ENCODE peak calls at places on chromosomes 7 and 10, in four cellular contexts. One of them, this sample, is unnamed.
A peak's percentile ranks its signal among the peaks of the same experiment; 100 is the strongest.

GRCh38 chr10:112791447-112791846 is 158.6 kb upstream of the TCF7L2 start:
- DNase-seq in HCT116: no peak
- DNase-seq in sigmoid colon: no peak
- DNase-seq in transverse colon: no peak
- DNase-seq in this sample: no peak

GRCh38 chr10:129951251-129951808 is 12.7 kb downstream of the EBF3 start:
- DNase-seq in transverse colon: no peak
- DNase-seq in HCT116: no peak
- DNase-seq in sigmoid colon: peak; percentile 50
- DNase-seq in this sample: peak; percentile 60

GRCh38 chr10:109898666-109899577 is 24.4 kb downstream of the XPNPEP1 start:
- DNase-seq in sigmoid colon: no peak
- DNase-seq in HCT116: no peak
- DNase-seq in transverse colon: no peak
- DNase-seq in this sample: no peak

GRCh38 chr10:96038476-96039387 is 4.7 kb upstream of the CCNJ start:
- DNase-seq in HCT116: no peak
- DNase-seq in transverse colon: no peak
- DNase-seq in sigmoid colon: no peak
- DNase-seq in this sample: no peak

GRCh38 chr10:126013489-126014281 is 117.3 kb downstream of the FANK1 start:
- DNase-seq in HCT116: no peak
- DNase-seq in sigmoid colon: no peak
- DNase-seq in transverse colon: no peak
- DNase-seq in this sample: no peak

GRCh38 chr7:103524042-103524907 is 78.3 kb upstream of the SLC26A5 start:
- DNase-seq in sigmoid colon: no peak
- DNase-seq in HCT116: peak; percentile 12
- DNase-seq in transverse colon: no peak
- DNase-seq in this sample: no peak

GRCh38 chr7:52917982-52918578 is 117.4 kb upstream of the POM121L12 start:
- DNase-seq in sigmoid colon: no peak
- DNase-seq in HCT116: no peak
- DNase-seq in transverse colon: no peak
- DNase-seq in this sample: no peak

GRCh38 chr7:739455-739963 is 12.4 kb upstream of the PRKAR1B start:
- DNase-seq in HCT116: no peak
- DNase-seq in transverse colon: no peak
- DNase-seq in sigmoid colon: peak; percentile 22
- DNase-seq in this sample: peak; percentile 55

GRCh38 chr7:72467237-72467636 is 55.1 kb upstream of the CALN1 start:
- DNase-seq in HCT116: no peak
- DNase-seq in transverse colon: no peak
- DNase-seq in sigmoid colon: no peak
- DNase-seq in this sample: no peak

DNA sequence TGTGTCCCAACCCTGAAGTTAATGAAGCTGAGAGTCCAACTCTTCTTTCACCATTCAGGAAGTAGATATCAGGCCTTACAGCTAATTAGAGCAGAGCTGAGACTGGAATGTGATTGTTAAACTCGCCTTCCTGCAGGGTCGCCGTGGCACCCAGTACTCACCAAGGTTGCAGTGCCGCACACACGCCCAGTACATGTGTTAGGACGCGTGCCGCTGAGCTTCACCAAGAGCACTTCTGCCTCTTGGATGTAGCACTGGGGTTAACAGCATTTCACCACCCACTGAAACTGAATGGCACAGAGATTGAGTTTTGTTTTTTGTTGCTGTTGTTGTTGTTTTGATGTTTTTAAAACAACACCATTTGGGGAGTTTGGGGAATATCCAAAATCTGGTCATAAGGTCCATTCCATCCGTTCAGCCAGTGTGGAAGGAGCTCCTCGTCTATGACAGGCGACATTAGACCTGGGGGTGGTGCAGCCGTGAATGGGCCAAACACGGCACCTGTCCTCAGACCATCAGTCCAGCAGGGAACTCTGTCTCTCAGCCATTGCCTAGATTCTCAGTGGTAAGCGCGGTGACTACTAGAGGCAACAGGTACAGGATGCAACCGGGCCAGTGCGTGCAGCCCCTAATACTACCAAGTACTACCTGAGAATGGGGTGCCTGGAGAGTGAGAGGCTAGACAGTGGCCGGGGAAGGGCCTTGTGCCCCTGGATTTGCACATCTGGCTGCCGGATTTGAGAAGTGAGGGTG is 21.9 kb downstream of the WIPI2 start:
- DNase-seq in sigmoid colon: peak; percentile 35
- DNase-seq in transverse colon: no peak
- DNase-seq in HCT116: no peak
- DNase-seq in this sample: peak; percentile 42
- TF ChIP-seq POLR2AphosphoS5 in sigmoid colon: no peak
- TF ChIP-seq POLR2AphosphoS5 in transverse colon: no peak
- TF ChIP-seq POLR2AphosphoS5 in HCT116: no peak
- TF ChIP-seq POLR2AphosphoS5 in this sample: no peak

GRCh38 chr7:13874783-13875182 is 114.7 kb downstream of the ETV1 start:
- DNase-seq in HCT116: no peak
- DNase-seq in sigmoid colon: no peak
- DNase-seq in transverse colon: no peak
- DNase-seq in this sample: no peak
- H3K9me3 ChIP-seq in HCT116: no peaks in the 10 kb centered on the region
- H3K9me3 ChIP-seq in sigmoid colon: no peaks in the 10 kb centered on the region
- H3K9me3 ChIP-seq in transverse colon: no peaks in the 10 kb centered on the region
- H3K9me3 ChIP-seq in this sample: no peaks in the 10 kb centered on the region

GRCh38 chr10:71285180-71285545 is 33.9 kb upstream of the SLC29A3 start:
- DNase-seq in transverse colon: peak; percentile 39
- DNase-seq in HCT116: no peak
- DNase-seq in sigmoid colon: no peak
- DNase-seq in this sample: no peak
- H3K36me3 ChIP-seq in transverse colon: no peaks in the 10 kb centered on the region
- H3K36me3 ChIP-seq in HCT116: no peaks in the 10 kb centered on the region
- H3K36me3 ChIP-seq in sigmoid colon: no peaks in the 10 kb centered on the region
- H3K36me3 ChIP-seq in this sample: peaks cover 47% of the 10 kb centered on the region

DNA sequence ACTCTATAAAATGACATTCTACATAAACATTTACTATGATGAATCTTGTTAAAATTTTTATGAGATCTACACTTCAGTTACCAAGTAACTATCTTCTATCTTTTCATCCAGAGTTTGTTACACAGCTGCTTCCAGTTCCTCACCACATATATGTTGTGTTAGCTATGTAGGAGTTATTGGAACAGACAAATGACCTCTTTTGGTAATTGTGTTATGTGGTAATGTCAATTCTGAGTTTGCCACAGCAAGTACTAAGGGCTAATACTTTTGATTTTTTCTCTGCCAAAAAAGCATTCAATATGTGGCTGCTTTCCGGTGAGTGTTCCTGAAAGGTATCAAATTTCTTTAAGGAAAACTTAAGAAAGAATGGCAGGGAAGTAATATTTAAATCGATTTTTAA is 573.9 kb upstream of the PCDH15 start:
- DNase-seq in transverse colon: no peak
- DNase-seq in HCT116: no peak
- DNase-seq in sigmoid colon: no peak
- DNase-seq in this sample: no peak
- TF ChIP-seq POLR2AphosphoS5 in transverse colon: no peak
- TF ChIP-seq POLR2AphosphoS5 in HCT116: no peak
- TF ChIP-seq POLR2AphosphoS5 in sigmoid colon: no peak
- TF ChIP-seq POLR2AphosphoS5 in this sample: no peak

DNA sequence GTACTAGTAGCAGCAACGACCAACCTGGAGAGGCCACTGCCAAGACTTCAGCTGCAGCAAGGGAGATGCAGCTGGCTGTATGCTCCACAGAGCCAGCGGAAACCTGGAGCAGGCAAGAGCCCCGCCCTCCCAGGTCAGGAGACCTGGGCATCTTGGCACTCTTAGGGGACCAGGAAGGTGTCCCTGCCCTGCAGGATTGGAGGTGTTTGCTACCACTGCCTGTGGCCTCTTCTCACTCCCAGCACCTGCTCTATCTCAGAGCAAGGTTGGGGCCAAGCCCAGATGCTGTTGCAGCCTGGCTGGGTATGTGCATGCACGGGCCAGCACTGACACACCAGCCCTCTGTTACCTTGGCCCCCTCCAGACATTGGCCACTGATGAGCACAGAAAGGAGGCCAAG is 1512.8 kb downstream of the REEP3 start:
- DNase-seq in HCT116: no peak
- DNase-seq in sigmoid colon: no peak
- DNase-seq in transverse colon: no peak
- DNase-seq in this sample: no peak
- H3K9me3 ChIP-seq in HCT116: no peaks in the 10 kb centered on the region
- H3K9me3 ChIP-seq in sigmoid colon: peaks cover 7% of the 10 kb centered on the region
- H3K9me3 ChIP-seq in transverse colon: peaks cover 5% of the 10 kb centered on the region
- H3K9me3 ChIP-seq in this sample: no peaks in the 10 kb centered on the region

GRCh38 chr7:2237109-2237602 is 4.4 kb upstream of the MAD1L1 start:
- DNase-seq in transverse colon: peak; percentile 63
- DNase-seq in sigmoid colon: no peak
- DNase-seq in HCT116: no peak
- DNase-seq in this sample: peak; percentile 90
- H3K36me3 ChIP-seq in transverse colon: peaks cover 20% of the 10 kb centered on the region
- H3K36me3 ChIP-seq in sigmoid colon: peaks cover 51% of the 10 kb centered on the region
- H3K36me3 ChIP-seq in HCT116: peaks cover 45% of the 10 kb centered on the region
- H3K36me3 ChIP-seq in this sample: peaks cover 30% of the 10 kb centered on the region

GRCh38 chr10:119669331-119669730 is 18.2 kb downstream of the BAG3 start:
- DNase-seq in transverse colon: no peak
- DNase-seq in HCT116: no peak
- DNase-seq in sigmoid colon: no peak
- DNase-seq in this sample: no peak

GRCh38 chr10:119665901-119666708 is 14.9 kb downstream of the BAG3 start:
- DNase-seq in HCT116: no peak
- DNase-seq in sigmoid colon: no peak
- DNase-seq in transverse colon: no peak
- DNase-seq in this sample: no peak

GRCh38 chr10:119668461-119668860 is 17.3 kb downstream of the BAG3 start:
- DNase-seq in transverse colon: no peak
- DNase-seq in HCT116: no peak
- DNase-seq in sigmoid colon: no peak
- DNase-seq in this sample: no peak

GRCh38 chr10:119666709-119667004 is 15.5 kb downstream of the BAG3 start:
- DNase-seq in HCT116: no peak
- DNase-seq in sigmoid colon: no peak
- DNase-seq in transverse colon: no peak
- DNase-seq in this sample: no peak

DNA sequence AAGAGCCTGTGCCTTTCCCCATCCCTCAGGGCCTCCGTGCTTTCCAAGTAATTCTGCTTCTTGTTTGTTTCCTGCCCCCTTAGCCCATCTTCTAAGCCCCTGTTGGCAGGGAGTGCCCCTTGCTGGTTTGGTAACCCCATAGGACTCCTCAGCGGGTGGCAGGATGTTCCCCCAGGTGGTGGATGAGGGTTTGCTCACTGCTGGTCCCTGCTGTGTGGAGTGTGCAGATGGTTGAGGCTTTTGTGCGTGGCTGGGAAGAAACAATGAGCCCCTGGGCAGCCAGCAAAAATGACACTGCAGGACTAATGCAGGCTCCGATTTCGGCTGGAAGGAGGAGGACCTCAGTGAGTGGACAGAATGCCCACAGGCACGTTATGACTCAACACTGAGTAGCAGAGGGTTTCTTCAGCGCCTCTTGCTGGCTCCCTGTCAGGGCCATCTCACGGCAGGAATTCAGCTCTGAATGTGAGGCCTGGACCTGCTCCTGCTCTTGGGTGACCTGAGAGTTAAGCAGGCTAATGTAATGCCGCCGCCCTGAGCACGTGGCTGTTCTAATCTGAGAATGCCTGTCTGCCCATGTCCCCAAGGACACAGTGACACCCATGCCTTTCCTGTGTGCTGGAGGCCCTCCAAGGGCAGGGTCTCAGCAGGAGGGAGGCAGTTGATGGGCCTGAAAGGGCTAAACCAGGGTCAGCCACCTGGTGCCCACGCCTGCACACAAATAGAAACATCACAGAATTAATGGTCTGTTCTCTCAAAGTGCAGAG is 16.6 kb downstream of the BAG3 start:
- DNase-seq in HCT116: peak; percentile 87
- DNase-seq in transverse colon: peak; percentile 33
- DNase-seq in sigmoid colon: peak; percentile 90
- DNase-seq in this sample: no peak
- TF ChIP-seq POLR2AphosphoS5 in HCT116: peak; percentile 65
- TF ChIP-seq POLR2AphosphoS5 in transverse colon: no peak
- TF ChIP-seq POLR2AphosphoS5 in sigmoid colon: peak; percentile 50
- TF ChIP-seq POLR2AphosphoS5 in this sample: peak; percentile 30

GRCh38 chr10:128734734-128735133 is 608.5 kb upstream of the MKI67 start:
- DNase-seq in HCT116: no peak
- DNase-seq in sigmoid colon: no peak
- DNase-seq in transverse colon: no peak
- DNase-seq in this sample: no peak
- H3K9me3 ChIP-seq in HCT116: no peaks in the 10 kb centered on the region
- H3K9me3 ChIP-seq in sigmoid colon: no peaks in the 10 kb centered on the region
- H3K9me3 ChIP-seq in transverse colon: no peaks in the 10 kb centered on the region
- H3K9me3 ChIP-seq in this sample: no peaks in the 10 kb centered on the region

DNA sequence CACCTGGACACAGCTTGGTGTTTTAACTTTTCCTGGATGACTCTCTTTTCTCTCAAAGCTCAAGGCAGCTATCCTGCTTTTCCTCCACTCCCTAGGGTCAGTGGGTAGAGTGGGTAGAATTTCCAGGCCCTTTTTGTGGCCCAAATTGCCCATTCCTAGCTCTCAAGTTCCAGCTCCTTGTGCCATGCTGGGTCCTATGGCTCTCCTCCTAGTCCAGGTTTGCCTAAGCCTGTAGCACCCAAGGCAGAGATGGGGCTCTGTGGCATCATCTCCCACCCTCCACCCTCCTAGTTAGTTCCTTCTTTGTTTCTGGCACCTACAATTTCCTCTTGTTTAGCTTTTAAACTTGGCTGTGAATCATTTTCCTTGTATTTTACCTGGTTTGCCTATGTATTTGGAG is 9.7 kb downstream of the CPA4 start:
- DNase-seq in transverse colon: no peak
- DNase-seq in HCT116: no peak
- DNase-seq in sigmoid colon: no peak
- DNase-seq in this sample: no peak
- H3K36me3 ChIP-seq in transverse colon: no peaks in the 10 kb centered on the region
- H3K36me3 ChIP-seq in HCT116: peaks cover 42% of the 10 kb centered on the region
- H3K36me3 ChIP-seq in sigmoid colon: no peaks in the 10 kb centered on the region
- H3K36me3 ChIP-seq in this sample: no peaks in the 10 kb centered on the region

GRCh38 chr7:74029991-74030415 is 2.0 kb downstream of the ELN start:
- DNase-seq in sigmoid colon: no peak
- DNase-seq in HCT116: no peak
- DNase-seq in transverse colon: no peak
- DNase-seq in this sample: no peak
- TF ChIP-seq POLR2AphosphoS5 in sigmoid colon: no peak
- TF ChIP-seq POLR2AphosphoS5 in HCT116: no peak
- TF ChIP-seq POLR2AphosphoS5 in transverse colon: no peak
- TF ChIP-seq POLR2AphosphoS5 in this sample: no peak